ENCODE peak calls at places on chromosome 20, in eight cellular contexts. N is sciatic nerve; I is anterior cingulate cortex; M is fibroblast of lung; K is cardiac muscle cell; B is amygdala; E is endodermal cell; H is effector CD8-positive, alpha-beta T cell. Z is an unnamed sample.

GRCh38 chr20:45836841-45837240 is 3.2 kb downstream of the SNX21 start:
- DNase-seq in N (no peak), I (no peak), M (peak; percentile 42), K (no peak), B (no peak), E (no peak), H (no peak), Z (no peak)

GRCh38 chr20:24470031-24470781 is 777 bp downstream of the SYNDIG1 start:
- DNase-seq in N (no peak), I (no peak), M (peak; percentile 22), K (peak; percentile 54), B (no peak), E (peak; percentile 79), H (no peak), Z (peak; percentile 82)

GRCh38 chr20:18632196-18632789 is 44.4 kb downstream of the DTD1 start:
- DNase-seq in N (peak; percentile 77), I (peak; percentile 8), M (peak; percentile 48), K (peak; percentile 81), B (peak; percentile 12), E (peak; percentile 92), H (peak; percentile 12), Z (peak; percentile 80)

GRCh38 chr20:53463101-53463972 is 130.3 kb downstream of the ZNF217 start:
- DNase-seq in N (no peak), I (no peak), M (no peak), K (no peak), B (no peak), E (no peak), H (no peak), Z (no peak)

GRCh38 chr20:57126481-57127092 is 139.9 kb downstream of the BMP7 start:
- DNase-seq in N (no peak), I (no peak), M (no peak), K (no peak), B (no peak), E (no peak), H (no peak), Z (no peak)

GRCh38 chr20:59472059-59472458 is 132.3 kb upstream of the PHACTR3 start:
- DNase-seq in N (no peak), I (no peak), M (no peak), K (no peak), B (no peak), E (no peak), H (no peak), Z (no peak)

GRCh38 chr20:35478804-35479472 is 23.5 kb downstream of the CEP250 start:
- DNase-seq in N (no peak), I (no peak), M (no peak), K (no peak), B (no peak), E (peak; percentile 85), H (no peak), Z (peak; percentile 54)

GRCh38 chr20:3804254-3804751 is 8.2 kb downstream of the CDC25B start:
- DNase-seq in N (no peak), I (no peak), M (no peak), K (no peak), B (no peak), E (no peak), H (no peak), Z (no peak)

GRCh38 chr20:63033635-63034510 is 27.1 kb upstream of the BHLHE23 start:
- DNase-seq in N (no peak), I (no peak), M (no peak), K (no peak), B (no peak), E (no peak), H (no peak), Z (no peak)

GRCh38 chr20:3786665-3787639 is at the start of gene CENPB:
- DNase-seq in N (peak; percentile 94), I (peak; percentile 34), M (peak; percentile 71), K (peak; percentile 93), B (peak; percentile 73), E (peak; percentile 96), H (peak; percentile 82), Z (no peak)

GRCh38 chr20:45782890-45783289 is 8.8 kb downstream of the WFDC3 start:
- DNase-seq in N (no peak), I (no peak), M (no peak), K (no peak), B (no peak), E (no peak), H (no peak), Z (no peak)

GRCh38 chr20:49096212-49096730 is 50.2 kb downstream of the CSE1L start:
- DNase-seq in N (no peak), I (no peak), M (no peak), K (no peak), B (no peak), E (no peak), H (no peak), Z (no peak)

GRCh38 chr20:1204547-1204946 is 1.3 kb downstream of the C20orf202 start:
- DNase-seq in N (no peak), I (no peak), M (no peak), K (no peak), B (no peak), E (peak; percentile 31), H (no peak), Z (peak; percentile 35)

GRCh38 chr20:44247131-44247571 is at the start of gene GDAP1L1:
- DNase-seq in N (no peak), I (no peak), M (no peak), K (peak; percentile 76), B (peak; percentile 20), E (peak; percentile 89), H (no peak), Z (no peak)

GRCh38 chr20:51108638-51109363 is 85.9 kb upstream of the KCNG1 start:
- DNase-seq in N (no peak), I (no peak), M (no peak), K (no peak), B (no peak), E (no peak), H (no peak), Z (no peak)

GRCh38 chr20:44963325-44964215 is 2.7 kb upstream of the STK4 start:
- DNase-seq in N (no peak), I (no peak), M (no peak), K (no peak), B (no peak), E (no peak), H (no peak), Z (no peak)

GRCh38 chr20:49603209-49603627 is 35.3 kb upstream of the PTGIS start:
- DNase-seq in N (no peak), I (no peak), M (peak; percentile 56), K (peak; percentile 26), B (no peak), E (peak; percentile 82), H (no peak), Z (no peak)

GRCh38 chr20:12434672-12435071 is 517.0 kb downstream of the BTBD3 start:
- DNase-seq in N (no peak), I (no peak), M (no peak), K (no peak), B (no peak), E (no peak), H (no peak), Z (no peak)

GRCh38 chr20:51624157-51624731 is 81.7 kb upstream of the NFATC2 start:
- DNase-seq in N (peak; percentile 75), I (no peak), M (peak; percentile 57), K (peak; percentile 86), B (no peak), E (peak; percentile 95), H (peak; percentile 16), Z (peak; percentile 94)

GRCh38 chr20:25397081-25397480 is 6.4 kb upstream of the ABHD12 start:
- DNase-seq in N (no peak), I (no peak), M (no peak), K (no peak), B (no peak), E (no peak), H (no peak), Z (no peak)

GRCh38 chr20:31698803-31699718 is 23.6 kb downstream of the BCL2L1 start:
- DNase-seq in N (peak; percentile 75), I (no peak), M (peak; percentile 98), K (no peak), B (no peak), E (peak; percentile 48), H (no peak), Z (no peak)

GRCh38 chr20:47998736-47999135 is 213.5 kb upstream of the SULF2 start:
- DNase-seq in N (no peak), I (no peak), M (peak; percentile 36), K (no peak), B (no peak), E (no peak), H (no peak), Z (no peak)

GRCh38 chr20:64106435-64106961 is 867 bp downstream of the NPBWR2 start:
- DNase-seq in N (peak; percentile 45), I (no peak), M (no peak), K (no peak), B (no peak), E (peak; percentile 36), H (no peak), Z (peak; percentile 40)

GRCh38 chr20:63663332-63664066 is 5.4 kb downstream of the RTEL1 start:
- DNase-seq in N (peak; percentile 56), I (no peak), M (no peak), K (no peak), B (no peak), E (no peak), H (no peak), Z (no peak)

GRCh38 chr20:25389381-25389857 is 1.2 kb downstream of the ABHD12 start:
- DNase-seq in N (no peak), I (no peak), M (peak; percentile 61), K (peak; percentile 10), B (no peak), E (no peak), H (no peak), Z (no peak)

GRCh38 chr20:32355417-32355841 is 2.7 kb upstream of the ASXL1 start:
- DNase-seq in N (no peak), I (no peak), M (no peak), K (no peak), B (no peak), E (no peak), H (no peak), Z (no peak)

GRCh38 chr20:19291024-19291817 is 78.8 kb downstream of the SLC24A3 start:
- DNase-seq in N (no peak), I (no peak), M (no peak), K (no peak), B (no peak), E (no peak), H (no peak), Z (no peak)

GRCh38 chr20:63751471-63752271 is 12.1 kb downstream of the SLC2A4RG start:
- DNase-seq in N (peak; percentile 53), I (no peak), M (no peak), K (peak; percentile 24), B (no peak), E (peak; percentile 60), H (peak; percentile 23), Z (no peak)

GRCh38 chr20:62158088-62158400 is 14.5 kb downstream of the SS18L1 start:
- DNase-seq in N (no peak), I (no peak), M (no peak), K (no peak), B (no peak), E (no peak), H (no peak), Z (no peak)

GRCh38 chr20:62230696-62231095 is 7.6 kb upstream of the OSBPL2 start:
- DNase-seq in N (no peak), I (no peak), M (no peak), K (no peak), B (no peak), E (no peak), H (no peak), Z (no peak)

Z was measured in H1.